ENCODE peak calls at places on chromosomes 5 and 9, in five cellular contexts. O, N, M, I and H are unnamed samples.

GRCh38 chr5:176639981-176640380 is 7.3 kb upstream of the TSPAN17 start:
- DNase-seq in O (no peak), N (no peak), M (no peak), I (peak; percentile 43), H (peak; percentile 62)

GRCh38 chr9:3879315-3879714 is 353.5 kb upstream of the RFX3 start:
- DNase-seq in O (no peak), N (no peak), M (no peak), I (no peak), H (no peak)

GRCh38 chr9:21542780-21543179 is 60.7 kb upstream of the IFNE start:
- DNase-seq in O (no peak), N (no peak), M (no peak), I (peak; percentile 36), H (no peak)

GRCh38 chr9:2284770-2285169 is 269.6 kb downstream of the SMARCA2 start:
- DNase-seq in O (no peak), N (no peak), M (no peak), I (no peak), H (no peak)

GRCh38 chr9:120730661-120731514 is 16.6 kb upstream of the MEGF9 start:
- DNase-seq in O (peak; percentile 84), N (peak; percentile 73), M (no peak), I (peak; percentile 84), H (no peak)

GRCh38 chr5:173973614-173973969 is 15.4 kb upstream of the C5orf47 start:
- DNase-seq in O (peak; percentile 48), N (peak; percentile 81), M (no peak), I (no peak), H (no peak)

GRCh38 chr9:119802621-119803020 is 433.4 kb upstream of the BRINP1 start:
- DNase-seq in O (no peak), N (peak; percentile 26), M (no peak), I (no peak), H (peak; percentile 70)

GRCh38 chr5:141878771-141879759 is 855 bp upstream of the PCDH1 start:
- DNase-seq in O (peak; percentile 93), N (peak; percentile 95), M (peak; percentile 55), I (peak; percentile 88), H (peak; percentile 97)

GRCh38 chr5:89265511-89266169 is 382.7 kb upstream of the MEF2C start:
- DNase-seq in O (no peak), N (no peak), M (no peak), I (peak; percentile 55), H (no peak)

GRCh38 chr5:4700082-4700481 is 440.0 kb upstream of the ADAMTS16 start:
- DNase-seq in O (no peak), N (peak; percentile 78), M (no peak), I (peak; percentile 4), H (no peak)

GRCh38 chr9:93503381-93503780 is 50.0 kb upstream of the FAM120AOS start:
- DNase-seq in O (no peak), N (no peak), M (no peak), I (no peak), H (no peak)

GRCh38 chr5:3100921-3101551 is 349.6 kb upstream of the IRX2 start:
- DNase-seq in O (no peak), N (no peak), M (no peak), I (no peak), H (no peak)
- H3K4me1 ChIP-seq in O (no peaks in the 10 kb centered on the region), N (peaks cover 15% of the 10 kb centered on the region), M (no peaks in the 10 kb centered on the region), I (peaks cover 53% of the 10 kb centered on the region), H (no peaks in the 10 kb centered on the region)

DNA sequence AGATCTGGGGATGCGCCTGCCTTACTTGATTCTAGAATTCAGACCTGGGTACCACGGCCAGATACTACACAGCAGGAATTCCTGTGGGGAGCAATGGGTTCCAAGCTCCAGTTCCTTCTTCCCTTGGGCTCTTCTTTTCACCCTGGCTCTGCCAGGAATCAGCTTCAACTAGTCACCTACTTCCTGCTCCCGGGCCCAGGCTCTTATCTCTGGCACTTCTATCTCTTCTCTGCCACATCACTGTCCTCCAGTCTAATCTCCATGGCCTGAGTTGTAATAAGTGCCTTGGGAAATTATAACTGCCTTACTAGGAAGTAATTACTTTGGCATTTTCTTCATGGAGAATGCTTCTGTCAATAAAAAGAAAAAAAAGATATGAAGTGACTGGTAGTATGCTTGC is 26.2 kb upstream of the SERINC5 start:
- DNase-seq in O (no peak), N (no peak), M (no peak), I (no peak), H (no peak)
- H3K36me3 ChIP-seq in O (no peaks in the 10 kb centered on the region), N (no peaks in the 10 kb centered on the region), M (no peaks in the 10 kb centered on the region), I (no peaks in the 10 kb centered on the region), H (no peaks in the 10 kb centered on the region)

GRCh38 chr9:104108315-104108714 is 14.2 kb downstream of the SMC2 start:
- DNase-seq in O (no peak), N (no peak), M (no peak), I (no peak), H (no peak)
- H3K4me1 ChIP-seq in O (no peaks in the 10 kb centered on the region), N (no peaks in the 10 kb centered on the region), M (no peaks in the 10 kb centered on the region), I (no peaks in the 10 kb centered on the region), H (no peaks in the 10 kb centered on the region)

DNA sequence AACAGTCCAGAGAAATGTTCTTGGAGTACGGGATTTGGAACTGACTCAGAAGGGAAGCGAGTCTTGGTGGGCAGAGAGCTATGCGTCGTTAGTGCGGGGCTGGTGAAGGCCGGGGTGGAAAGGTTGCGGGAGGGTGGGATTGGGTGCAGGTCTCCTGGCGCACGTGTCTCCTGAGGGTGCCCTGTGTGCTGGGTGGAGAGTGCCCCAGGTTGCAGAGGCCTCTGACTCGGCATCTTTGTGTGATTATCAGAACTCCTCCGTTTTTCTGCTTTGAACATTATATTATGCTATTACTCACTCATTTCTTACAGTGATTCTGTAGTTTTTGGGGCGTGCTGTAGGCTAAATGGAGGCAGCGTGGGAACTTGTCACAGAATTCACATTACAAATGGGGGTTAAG is 11.4 kb downstream of the CEP72 start:
- DNase-seq in O (no peak), N (no peak), M (no peak), I (no peak), H (no peak)
- H3K36me3 ChIP-seq in O (peaks cover 13% of the 10 kb centered on the region), N (no peaks in the 10 kb centered on the region), M (peaks cover 18% of the 10 kb centered on the region), I (peaks cover 10% of the 10 kb centered on the region), H (no peaks in the 10 kb centered on the region)

DNA sequence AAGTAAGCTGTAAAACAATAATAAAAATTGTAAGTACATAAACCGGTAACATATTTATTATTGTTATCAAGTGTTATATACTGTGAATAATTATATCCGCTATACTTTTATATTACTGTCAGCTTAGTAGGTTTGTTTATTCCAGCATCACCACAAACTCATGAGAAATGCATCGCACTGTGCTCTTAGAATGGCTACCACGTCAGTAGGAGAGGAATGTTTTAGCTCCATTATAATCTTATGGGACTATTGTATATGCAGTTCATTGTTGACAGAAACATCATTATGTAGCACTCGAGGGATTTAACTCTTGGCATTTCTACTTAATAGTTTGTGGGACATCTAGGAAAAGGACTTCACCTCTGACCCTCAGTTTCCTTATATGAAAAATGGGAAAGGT is 16.4 kb downstream of the SLC12A2 start:
- DNase-seq in O (no peak), N (no peak), M (no peak), I (no peak), H (no peak)
- H3K4me1 ChIP-seq in O (peaks cover 35% of the 10 kb centered on the region), N (no peaks in the 10 kb centered on the region), M (no peaks in the 10 kb centered on the region), I (peaks cover 9% of the 10 kb centered on the region), H (no peaks in the 10 kb centered on the region)

GRCh38 chr9:70411141-70411929 is 3.1 kb downstream of the KLF9 start:
- DNase-seq in O (peak; percentile 63), N (peak; percentile 37), M (no peak), I (peak; percentile 76), H (peak; percentile 66)
- H3K36me3 ChIP-seq in O (no peaks in the 10 kb centered on the region), N (no peaks in the 10 kb centered on the region), M (no peaks in the 10 kb centered on the region), I (no peaks in the 10 kb centered on the region), H (no peaks in the 10 kb centered on the region)